ENCODE peak calls at places on chromosomes 7 and 10, in four cellular contexts. F is cardiac fibroblast, Q is dorsolateral prefrontal cortex, Y is AG04450. C is an unnamed sample.

GRCh38 chr7:135763261-135763660 is 14.6 kb upstream of the FAM180A start:
- DNase-seq in Q (no peak), Y (no peak), F (peak), C (no peak)

GRCh38 chr10:80519936-80520650 is 17.6 kb upstream of the SH2D4B start:
- DNase-seq in Q (no peak), F (no peak), Y (no peak), C (no peak)

GRCh38 chr10:98376485-98376884 is 38.5 kb downstream of the PYROXD2 start:
- DNase-seq in Y (peak), F (peak), Q (no peak), C (no peak)

GRCh38 chr10:111113961-111114830 is 37.4 kb downstream of the ADRA2A start:
- DNase-seq in Q (no peak), F (no peak), Y (no peak), C (no peak)

GRCh38 chr7:16753932-16754571 is 497 bp downstream of the TSPAN13 start:
- DNase-seq in Q (peak), F (peak), Y (no peak), C (peak)

GRCh38 chr7:97405842-97406241 is 288.3 kb downstream of the SDHAF3 start:
- DNase-seq in Y (no peak), F (peak), Q (no peak), C (no peak)

GRCh38 chr7:12456506-12456905 is 52.8 kb upstream of the VWDE start:
- DNase-seq in Q (no peak), Y (no peak), F (peak), C (no peak)

GRCh38 chr7:126501617-126502016 is 751.1 kb downstream of the GRM8 start:
- DNase-seq in Y (no peak), Q (no peak), F (no peak), C (no peak)

GRCh38 chr10:66931340-66931948 is 5.6 kb downstream of the LRRTM3 start:
- DNase-seq in F (peak), Y (peak), Q (peak), C (no peak)

GRCh38 chr7:55107946-55108345 is 89.1 kb downstream of the EGFR start:
- DNase-seq in F (no peak), Y (no peak), Q (no peak), C (no peak)

GRCh38 chr10:60942604-60943269 is 1.2 kb downstream of the RHOBTB1 start:
- DNase-seq in Y (no peak), F (peak), Q (no peak), C (peak)

GRCh38 chr7:152859781-152860191 is 100.2 kb downstream of the ACTR3B start:
- DNase-seq in Q (no peak), F (no peak), Y (no peak), C (no peak)

GRCh38 chr7:1049006-1049741 is 4.8 kb downstream of the GPR146 start:
- DNase-seq in F (no peak), Y (no peak), Q (no peak), C (peak)

GRCh38 chr10:35447693-35448407 is 111.5 kb downstream of the CCNY start:
- DNase-seq in F (peak), Q (no peak), Y (no peak), C (no peak)

GRCh38 chr10:84552478-84552877 is 224.1 kb downstream of the CCSER2 start:
- DNase-seq in F (no peak), Q (no peak), Y (no peak), C (no peak)

GRCh38 chr7:138091073-138091472 is 14.8 kb downstream of the AKR1D1 start:
- DNase-seq in Q (no peak), Y (no peak), F (no peak), C (no peak)

GRCh38 chr10:4721994-4722753 is 103.8 kb upstream of the AKR1E2 start:
- DNase-seq in F (peak), Y (no peak), Q (no peak), C (no peak)

GRCh38 chr7:140284062-140284461 is 107.3 kb upstream of the KDM7A start:
- DNase-seq in Y (no peak), Q (no peak), F (no peak), C (no peak)

GRCh38 chr10:28969413-28969812 is 292.1 kb downstream of the BAMBI start:
- DNase-seq in Y (no peak), Q (no peak), F (no peak), C (no peak)

GRCh38 chr7:102009628-102010027 is 192.2 kb downstream of the CUX1 start:
- DNase-seq in Y (no peak), Q (no peak), F (peak), C (no peak)

GRCh38 chr10:116364808-116365207 is 40.6 kb downstream of the CCDC172 start:
- DNase-seq in Q (no peak), F (no peak), Y (no peak), C (no peak)

GRCh38 chr7:159071260-159071659 is 73.4 kb downstream of the VIPR2 start:
- DNase-seq in Y (no peak), Q (no peak), F (no peak), C (no peak)

GRCh38 chr10:58372630-58373445 is 12.4 kb upstream of the TFAM start:
- DNase-seq in Y (no peak), Q (no peak), F (no peak), C (no peak)

GRCh38 chr10:13450078-13450477 is 78.7 kb downstream of the BEND7 start:
- DNase-seq in Q (no peak), Y (no peak), F (peak), C (no peak)

GRCh38 chr10:43479275-43479674 is 42.4 kb downstream of the ZNF487 start:
- DNase-seq in Y (no peak), F (no peak), Q (no peak), C (no peak)

GRCh38 chr7:142231716-142232115 is 26.1 kb downstream of the PRSS58 start:
- DNase-seq in Y (no peak), Q (no peak), F (no peak), C (no peak)

GRCh38 chr7:99762680-99763327 is 21.2 kb downstream of the CYP3A4 start:
- DNase-seq in F (peak), Q (no peak), Y (peak), C (no peak)

GRCh38 chr7:114986181-114986800 is 64.4 kb downstream of the MDFIC start:
- DNase-seq in Y (no peak), F (no peak), Q (no peak), C (no peak)

GRCh38 chr7:123966936-123967335 is 41.9 kb downstream of the SPAM1 start:
- DNase-seq in Y (no peak), F (peak), Q (no peak), C (no peak)

GRCh38 chr10:96935810-96936209 is 103.7 kb downstream of the LCOR start:
- DNase-seq in F (no peak), Y (no peak), Q (no peak), C (no peak)

GRCh38 chr7:44307301-44307900 is 18.0 kb downstream of the CAMK2B start:
- DNase-seq in Q (peak), F (peak), Y (no peak), C (peak)

GRCh38 chr10:129785536-129785981 is 178.5 kb downstream of the EBF3 start:
- DNase-seq in Y (no peak), Q (no peak), F (no peak), C (no peak)

GRCh38 chr7:108459922-108460551 is 3.8 kb upstream of the NRCAM start:
- DNase-seq in Q (peak), F (peak), Y (no peak), C (no peak)

GRCh38 chr10:126309193-126309592 is 79.1 kb downstream of the ADAM12 start:
- DNase-seq in F (no peak), Q (no peak), Y (no peak), C (no peak)

GRCh38 chr7:100887186-100887954 is 2.1 kb downstream of the UFSP1 start:
- DNase-seq in F (no peak), Y (no peak), Q (no peak), C (no peak)

GRCh38 chr10:112815238-112816032 is 134.6 kb upstream of the TCF7L2 start:
- DNase-seq in F (peak), Y (no peak), Q (no peak), C (no peak)

GRCh38 chr10:505459-505858 is 184.0 kb downstream of the DIP2C start:
- DNase-seq in Q (no peak), Y (no peak), F (no peak), C (no peak)

GRCh38 chr10:33370434-33370930 is 36.0 kb upstream of the NRP1 start:
- DNase-seq in F (no peak), Q (no peak), Y (no peak), C (no peak)

GRCh38 chr10:4243651-4244050 is 458.6 kb upstream of the KLF6 start:
- DNase-seq in Y (peak), F (peak), Q (no peak), C (no peak)

GRCh38 chr10:74586088-74586585 is 240.3 kb upstream of the KAT6B start:
- DNase-seq in Y (no peak), Q (peak), F (peak), C (no peak)
- H3K4me3 ChIP-seq in Y (no peak), Q (peak), F (no peak), C (no peak)

DNA sequence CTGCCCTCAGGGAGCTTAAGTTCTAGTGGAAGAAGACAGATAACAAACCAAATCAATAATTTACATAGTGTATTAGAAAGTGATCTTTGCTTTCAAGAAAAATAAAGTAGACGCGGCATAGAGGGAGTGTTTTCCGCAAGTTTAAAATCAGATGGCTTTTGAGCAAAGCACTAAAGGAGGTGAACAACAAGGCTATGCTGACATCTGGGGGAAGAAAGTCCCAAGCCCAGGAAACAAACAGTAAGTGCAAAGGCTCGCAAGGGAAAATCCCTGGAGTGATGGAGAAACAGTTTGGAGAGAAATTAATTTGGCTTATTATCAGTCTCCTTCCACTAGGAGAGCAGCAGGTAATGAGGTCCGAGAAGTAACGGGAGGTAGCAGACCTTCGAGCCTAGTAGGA is 1.9 kb upstream of the CNNM2 start:
- DNase-seq in Y (no peak), F (no peak), Q (no peak), C (no peak)
- H3K4me3 ChIP-seq in Y (no peak), F (no peak), Q (no peak), C (no peak)

GRCh38 chr10:132445516-132446194 is 48.7 kb downstream of the PWWP2B start:
- DNase-seq in F (no peak), Y (no peak), Q (no peak), C (no peak)
- H3K4me3 ChIP-seq in F (no peak), Y (no peak), Q (no peak), C (no peak)

DNA sequence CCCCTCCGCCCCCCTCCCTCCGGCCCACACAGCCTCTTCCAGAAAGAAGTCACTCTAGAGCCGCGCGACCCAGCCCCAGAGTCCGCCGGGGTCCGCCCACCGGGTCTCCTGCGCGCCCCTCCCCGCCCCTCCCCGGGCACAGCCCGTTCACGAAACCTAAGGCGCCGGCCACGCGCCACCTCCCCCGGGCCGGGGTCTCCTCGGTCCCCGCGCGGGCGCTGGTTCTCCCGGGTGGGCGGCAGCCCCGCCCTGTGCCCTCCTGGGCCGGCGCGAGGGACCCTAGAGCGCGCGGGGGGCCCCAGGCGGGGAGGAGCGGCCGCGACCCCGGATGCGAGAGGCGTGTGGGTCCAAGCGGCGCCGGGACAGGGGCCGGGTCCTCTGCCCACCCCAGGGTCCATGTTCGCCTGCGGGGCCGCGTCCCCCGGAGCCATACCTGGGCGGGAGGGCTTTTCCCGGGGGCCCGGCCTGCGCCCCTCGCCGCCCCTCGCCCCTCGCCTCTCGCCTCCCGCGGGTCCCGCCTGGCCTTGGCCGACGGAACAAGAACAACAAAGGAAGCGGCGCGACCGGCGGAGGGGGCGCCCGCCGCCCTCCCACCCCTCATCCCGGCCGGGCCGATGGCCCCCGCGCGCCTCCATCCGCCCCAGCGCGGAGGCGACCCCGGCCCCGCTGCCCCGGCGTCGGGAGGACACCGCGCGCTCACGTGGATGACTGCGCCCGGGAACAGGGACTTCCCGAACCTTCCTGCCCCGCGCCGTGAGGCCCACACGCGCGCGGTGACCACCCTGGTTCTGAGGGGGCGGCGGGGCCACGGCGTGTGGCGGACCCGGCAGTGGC is 348.0 kb downstream of the DNAJB6 start:
- DNase-seq in Y (no peak), Q (no peak), F (no peak), C (no peak)
- H3K4me3 ChIP-seq in Y (no peak), Q (peak), F (no peak), C (no peak)

DNA sequence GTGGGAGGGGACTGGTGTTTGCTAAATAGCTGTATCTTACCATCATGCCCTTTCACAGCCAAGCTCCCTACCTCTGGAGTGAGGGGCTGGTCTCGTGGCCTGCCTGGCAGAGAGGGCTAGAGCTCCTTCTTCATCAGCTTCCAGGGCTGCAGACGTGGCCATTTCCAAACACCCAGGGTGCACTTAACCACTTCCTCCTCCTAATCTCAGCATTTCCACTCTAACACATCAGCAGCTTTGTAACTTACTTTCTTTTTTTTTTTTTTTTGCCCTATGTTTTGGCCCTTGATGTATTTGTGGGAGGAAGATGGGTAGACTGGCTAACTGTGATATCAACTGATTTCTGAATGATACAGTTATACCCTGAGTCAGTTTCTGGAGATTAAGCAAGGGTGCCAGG is 27.4 kb downstream of the LRRC4 start:
- DNase-seq in Q (no peak), Y (no peak), F (peak), C (no peak)
- H3K4me3 ChIP-seq in Q (no peak), Y (no peak), F (no peak), C (no peak)

DNA sequence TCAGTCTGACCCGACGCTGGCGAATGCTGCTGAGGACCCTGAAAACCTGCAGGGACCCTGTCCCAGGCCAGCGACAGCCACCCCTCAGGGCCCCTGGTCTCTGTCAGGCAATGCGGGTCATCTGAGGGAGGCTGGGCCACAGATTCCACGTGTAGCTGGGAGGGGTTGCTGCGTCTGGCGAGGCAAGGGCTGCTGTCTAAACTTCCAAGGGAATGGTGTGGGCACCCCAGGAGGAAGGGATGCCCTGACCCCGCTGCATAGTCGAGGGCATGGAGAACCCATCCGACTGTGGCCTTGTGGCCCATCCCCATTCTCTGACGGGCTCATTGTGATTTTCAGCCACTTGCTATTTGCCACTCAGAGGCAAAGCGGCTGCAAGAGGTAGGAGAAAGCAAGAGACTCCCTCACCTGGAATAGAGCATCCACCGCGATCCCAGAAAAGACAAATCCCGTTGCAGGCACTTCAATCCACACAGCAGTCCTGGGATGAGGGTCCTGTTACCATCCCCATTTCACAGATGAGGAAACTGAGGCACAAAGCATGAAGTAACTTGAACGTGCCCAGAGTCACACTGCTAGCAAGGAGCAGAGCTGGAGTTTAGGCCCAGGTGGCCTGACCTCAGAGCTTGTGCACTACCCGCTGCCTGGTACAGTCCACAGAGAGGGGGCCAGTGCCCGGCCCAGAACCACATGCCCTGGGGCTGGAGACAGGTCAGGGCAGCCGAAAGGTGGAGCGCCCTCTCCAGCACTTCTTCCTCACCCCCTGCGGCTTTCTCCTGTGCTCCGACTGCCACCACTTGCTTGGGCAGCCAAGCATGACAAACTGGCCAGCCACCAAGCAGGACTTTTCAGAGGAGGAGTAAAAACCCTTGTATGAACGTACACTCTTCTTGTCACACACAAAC is 163.8 kb upstream of the KLF14 start:
- DNase-seq in Q (no peak), F (no peak), Y (no peak), C (no peak)
- H3K4me3 ChIP-seq in Q (no peak), F (no peak), Y (no peak), C (no peak)

GRCh38 chr10:101235766-101236165 is 6.5 kb upstream of the LBX1 start:
- DNase-seq in Q (no peak), F (no peak), Y (no peak), C (no peak)
- H3K4me3 ChIP-seq in Q (no peak), F (no peak), Y (no peak), C (no peak)

GRCh38 chr7:84412161-84412969 is 217.8 kb upstream of the SEMA3A start:
- DNase-seq in F (peak), Y (peak), Q (no peak), C (no peak)
- H3K4me3 ChIP-seq in F (no peak), Y (peak), Q (no peak), C (no peak)

GRCh38 chr7:80403686-80404241 is 108.1 kb downstream of the GNAT3 start:
- DNase-seq in Q (no peak), Y (no peak), F (peak), C (no peak)
- H3K4me3 ChIP-seq in Q (no peak), Y (no peak), F (no peak), C (no peak)

C was measured in pancreas.